ENCODE peak calls at places on chromosomes 1 and 21, in ten cellular contexts. R is GM13976; T is SJSA1; H is iris pigment epithelial cell; W is brain microvascular endothelial cell; N is mammary epithelial cell; C is activated naive CD4-positive, alpha-beta T cell; F is RPMI7951; D is GM18507; Y is fibroblast of lung. A is an unnamed sample.

GRCh38 chr1:163168053-163168452 is 34.7 kb downstream of the RGS5 start:
- DNase-seq in R (no peak), T (peak; percentile 58), H (peak; percentile 98), W (peak; percentile 94), N (peak; percentile 87), C (no peak), F (peak; percentile 99), D (no peak), Y (peak; percentile 99), A (peak; percentile 92)

GRCh38 chr1:77687519-77687906 is 5.1 kb upstream of the ZZZ3 start:
- DNase-seq in R (no peak), T (no peak), H (peak; percentile 64), W (peak; percentile 22), N (no peak), C (peak; percentile 10), F (no peak), D (no peak), Y (peak; percentile 14), A (no peak)

GRCh38 chr1:232508161-232508661 is 121.7 kb downstream of the SIPA1L2 start:
- DNase-seq in R (no peak), T (no peak), H (no peak), W (no peak), N (no peak), C (no peak), F (peak; percentile 66), D (no peak), Y (peak; percentile 56), A (no peak)

GRCh38 chr1:182426442-182427430 is 23.2 kb upstream of the RGSL1 start:
- DNase-seq in R (peak; percentile 58), T (no peak), H (no peak), W (no peak), N (no peak), C (no peak), F (no peak), D (no peak), Y (no peak), A (no peak)

GRCh38 chr1:10103193-10103592 is 70.4 kb downstream of the UBE4B start:
- DNase-seq in R (no peak), T (no peak), H (no peak), W (no peak), N (no peak), C (no peak), F (no peak), D (no peak), Y (no peak), A (no peak)

GRCh38 chr1:234973426-234974250 is 155.0 kb downstream of the TOMM20 start:
- DNase-seq in R (no peak), T (no peak), H (no peak), W (no peak), N (no peak), C (no peak), F (no peak), D (no peak), Y (no peak), A (no peak)

GRCh38 chr1:101264699-101265098 is 27.9 kb downstream of the S1PR1 start:
- DNase-seq in R (no peak), T (no peak), H (no peak), W (no peak), N (no peak), C (no peak), F (peak; percentile 42), D (no peak), Y (no peak), A (no peak)

GRCh38 chr1:160058087-160058486 is 11.9 kb downstream of the KCNJ10 start:
- DNase-seq in R (no peak), T (no peak), H (peak; percentile 17), W (no peak), N (no peak), C (no peak), F (no peak), D (no peak), Y (no peak), A (peak; percentile 14)

GRCh38 chr1:237124856-237125462 is 83.0 kb downstream of the RYR2 start:
- DNase-seq in R (peak; percentile 33), T (no peak), H (peak; percentile 2), W (no peak), N (no peak), C (no peak), F (peak; percentile 3), D (no peak), Y (no peak), A (no peak)

GRCh38 chr21:32819702-32820101 is 48.1 kb upstream of the PAXBP1 start:
- DNase-seq in R (no peak), T (no peak), H (peak; percentile 54), W (peak; percentile 63), N (no peak), C (no peak), F (peak; percentile 58), D (no peak), Y (peak; percentile 85), A (peak; percentile 91)

GRCh38 chr1:194225781-194226180 is 1039.4 kb upstream of the B3GALT2 start:
- DNase-seq in R (peak; percentile 11), T (no peak), H (no peak), W (no peak), N (no peak), C (no peak), F (no peak), D (no peak), Y (peak; percentile 1), A (no peak)

GRCh38 chr1:6497215-6497866 is 5.9 kb upstream of the PLEKHG5 start:
- DNase-seq in R (peak; percentile 80), T (no peak), H (peak; percentile 15), W (no peak), N (peak; percentile 63), C (peak; percentile 48), F (peak; percentile 46), D (no peak), Y (peak; percentile 50), A (peak; percentile 73)

GRCh38 chr1:43381609-43382008 is 8.0 kb downstream of the MED8 start:
- DNase-seq in R (no peak), T (no peak), H (no peak), W (no peak), N (no peak), C (no peak), F (peak; percentile 53), D (no peak), Y (no peak), A (no peak)

GRCh38 chr1:244788493-244789275 is 46.8 kb upstream of the COX20 start:
- DNase-seq in R (no peak), T (no peak), H (no peak), W (no peak), N (no peak), C (no peak), F (no peak), D (no peak), Y (no peak), A (no peak)

GRCh38 chr1:19682257-19682656 is 17.6 kb downstream of the HTR6 start:
- DNase-seq in R (no peak), T (peak; percentile 68), H (peak; percentile 80), W (peak; percentile 83), N (peak; percentile 37), C (no peak), F (peak; percentile 88), D (no peak), Y (peak; percentile 83), A (peak; percentile 94)

GRCh38 chr1:193543259-193543658 is 356.8 kb upstream of the B3GALT2 start:
- DNase-seq in R (no peak), T (no peak), H (peak; percentile 40), W (no peak), N (no peak), C (no peak), F (no peak), D (no peak), Y (peak; percentile 44), A (no peak)

GRCh38 chr1:5368211-5368610 is 624.0 kb downstream of the NPHP4 start:
- DNase-seq in R (no peak), T (no peak), H (no peak), W (no peak), N (no peak), C (no peak), F (no peak), D (no peak), Y (no peak), A (no peak)

GRCh38 chr1:46021046-46021822 is 111.2 kb downstream of the PIK3R3 start:
- DNase-seq in R (no peak), T (no peak), H (no peak), W (no peak), N (no peak), C (no peak), F (no peak), D (no peak), Y (no peak), A (no peak)

GRCh38 chr1:56068908-56069307 is 510.5 kb downstream of the PLPP3 start:
- DNase-seq in R (no peak), T (no peak), H (peak; percentile 26), W (no peak), N (peak; percentile 63), C (no peak), F (peak; percentile 69), D (no peak), Y (peak; percentile 72), A (peak; percentile 57)

GRCh38 chr1:234721476-234722266 is 111.7 kb upstream of the IRF2BP2 start:
- DNase-seq in R (no peak), T (peak; percentile 64), H (peak; percentile 93), W (peak; percentile 88), N (no peak), C (no peak), F (peak; percentile 74), D (no peak), Y (peak; percentile 97), A (peak; percentile 74)